ENCODE peak calls at places on chromosome 18, in seven cellular contexts. One of them, this sample, is unnamed.

GRCh38 chr18:2906522-2907458 is 60.0 kb downstream of the EMILIN2 start:
- DNase-seq in vagina: no peak
- DNase-seq in left ventricle myocardium inferior: no peak
- DNase-seq in left lung: peak; percentile 38
- DNase-seq in HCT116: no peak
- DNase-seq in astrocyte: no peak
- DNase-seq in cardiac muscle cell: peak; percentile 31
- DNase-seq in this sample: no peak

GRCh38 chr18:28151434-28151833 is 25.5 kb downstream of the CDH2 start:
- DNase-seq in vagina: no peak
- DNase-seq in left ventricle myocardium inferior: no peak
- DNase-seq in left lung: no peak
- DNase-seq in HCT116: no peak
- DNase-seq in astrocyte: no peak
- DNase-seq in cardiac muscle cell: no peak
- DNase-seq in this sample: no peak

GRCh38 chr18:9696112-9696511 is 12.0 kb upstream of the RAB31 start:
- DNase-seq in vagina: peak; percentile 77
- DNase-seq in left ventricle myocardium inferior: no peak
- DNase-seq in left lung: no peak
- DNase-seq in HCT116: no peak
- DNase-seq in astrocyte: no peak
- DNase-seq in cardiac muscle cell: no peak
- DNase-seq in this sample: no peak

GRCh38 chr18:75034937-75035336 is 174.0 kb downstream of the PTGR3 start:
- DNase-seq in vagina: no peak
- DNase-seq in left ventricle myocardium inferior: no peak
- DNase-seq in left lung: no peak
- DNase-seq in HCT116: no peak
- DNase-seq in astrocyte: no peak
- DNase-seq in cardiac muscle cell: no peak
- DNase-seq in this sample: no peak

GRCh38 chr18:34493566-34494358 is 216.3 kb upstream of the DTNA start:
- DNase-seq in vagina: no peak
- DNase-seq in left ventricle myocardium inferior: peak; percentile 31
- DNase-seq in left lung: no peak
- DNase-seq in HCT116: no peak
- DNase-seq in astrocyte: peak; percentile 13
- DNase-seq in cardiac muscle cell: peak; percentile 74
- DNase-seq in this sample: peak; percentile 37

GRCh38 chr18:40413160-40413559 is 1541.9 kb upstream of the PIK3C3 start:
- DNase-seq in vagina: no peak
- DNase-seq in left ventricle myocardium inferior: no peak
- DNase-seq in left lung: no peak
- DNase-seq in HCT116: no peak
- DNase-seq in astrocyte: peak; percentile 14
- DNase-seq in cardiac muscle cell: peak; percentile 67
- DNase-seq in this sample: peak; percentile 69

GRCh38 chr18:60676807-60677206 is 304.2 kb upstream of the MC4R start:
- DNase-seq in vagina: no peak
- DNase-seq in left ventricle myocardium inferior: no peak
- DNase-seq in left lung: no peak
- DNase-seq in HCT116: no peak
- DNase-seq in astrocyte: no peak
- DNase-seq in cardiac muscle cell: peak; percentile 8
- DNase-seq in this sample: no peak

GRCh38 chr18:42561521-42561920 is 554.0 kb downstream of the RIT2 start:
- DNase-seq in vagina: no peak
- DNase-seq in left ventricle myocardium inferior: no peak
- DNase-seq in left lung: no peak
- DNase-seq in HCT116: no peak
- DNase-seq in astrocyte: no peak
- DNase-seq in cardiac muscle cell: no peak
- DNase-seq in this sample: no peak

GRCh38 chr18:57887984-57888383 is 84.9 kb upstream of the ATP8B1 start:
- DNase-seq in vagina: no peak
- DNase-seq in left ventricle myocardium inferior: no peak
- DNase-seq in left lung: no peak
- DNase-seq in HCT116: no peak
- DNase-seq in astrocyte: no peak
- DNase-seq in cardiac muscle cell: no peak
- DNase-seq in this sample: no peak

GRCh38 chr18:7272268-7273049 is 41.6 kb downstream of the LRRC30 start:
- DNase-seq in vagina: no peak
- DNase-seq in left ventricle myocardium inferior: peak; percentile 59
- DNase-seq in left lung: peak; percentile 67
- DNase-seq in HCT116: no peak
- DNase-seq in astrocyte: peak; percentile 56
- DNase-seq in cardiac muscle cell: peak; percentile 86
- DNase-seq in this sample: peak; percentile 77

GRCh38 chr18:68498185-68498584 is 216.7 kb downstream of the TMX3 start:
- DNase-seq in vagina: no peak
- DNase-seq in left ventricle myocardium inferior: no peak
- DNase-seq in left lung: no peak
- DNase-seq in HCT116: no peak
- DNase-seq in astrocyte: no peak
- DNase-seq in cardiac muscle cell: peak; percentile 66
- DNase-seq in this sample: no peak

GRCh38 chr18:55787674-55788073 is 199.7 kb upstream of the TCF4 start:
- DNase-seq in vagina: no peak
- DNase-seq in left ventricle myocardium inferior: no peak
- DNase-seq in left lung: no peak
- DNase-seq in HCT116: no peak
- DNase-seq in astrocyte: no peak
- DNase-seq in cardiac muscle cell: no peak
- DNase-seq in this sample: no peak

DNA sequence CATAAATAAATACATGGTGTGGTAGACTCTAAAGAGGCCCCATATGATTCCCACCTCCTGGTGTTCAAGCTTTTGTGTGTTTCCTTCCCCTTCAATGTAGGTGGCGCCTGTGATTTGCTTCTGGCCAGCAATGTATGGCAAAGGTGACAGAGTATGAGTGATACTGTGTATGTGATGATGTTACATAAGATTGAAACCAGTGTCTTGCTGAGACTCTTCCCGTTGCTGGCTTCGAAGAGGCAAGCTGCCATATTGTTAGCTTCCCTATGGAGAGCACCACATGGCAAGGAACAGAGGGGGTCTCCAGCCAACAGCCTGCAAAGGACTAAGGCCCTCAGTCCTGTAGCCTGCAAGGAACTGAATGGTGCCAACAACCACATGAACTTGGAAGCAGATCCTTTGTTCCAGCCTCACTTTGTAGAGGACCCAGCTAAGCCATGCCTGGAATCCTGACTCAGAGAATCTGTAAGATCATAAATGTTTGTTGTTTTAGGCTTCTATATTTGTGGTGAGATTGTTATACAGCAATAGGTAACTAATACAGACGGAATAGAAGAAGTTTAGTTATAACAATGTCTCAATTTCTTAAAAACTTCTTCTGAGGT is 1.7 kb upstream of the SMAD4 start:
- DNase-seq in vagina: no peak
- DNase-seq in left ventricle myocardium inferior: no peak
- DNase-seq in left lung: no peak
- DNase-seq in HCT116: peak; percentile 16
- DNase-seq in astrocyte: peak; percentile 32
- DNase-seq in cardiac muscle cell: no peak
- DNase-seq in this sample: no peak
- TF ChIP-seq CTCF in vagina: no peak
- TF ChIP-seq CTCF in left ventricle myocardium inferior: no peak
- TF ChIP-seq CTCF in left lung: no peak
- TF ChIP-seq CTCF in HCT116: no peak
- TF ChIP-seq CTCF in astrocyte: no peak
- TF ChIP-seq CTCF in cardiac muscle cell: no peak
- TF ChIP-seq CTCF in this sample: no peak

GRCh38 chr18:4004176-4004829 is 450.8 kb downstream of the DLGAP1 start:
- DNase-seq in vagina: no peak
- DNase-seq in left ventricle myocardium inferior: no peak
- DNase-seq in left lung: no peak
- DNase-seq in HCT116: peak; percentile 16
- DNase-seq in astrocyte: peak; percentile 47
- DNase-seq in cardiac muscle cell: no peak
- DNase-seq in this sample: no peak
- H3K27ac ChIP-seq in vagina: no peak overlapping the region
- H3K27ac ChIP-seq in left ventricle myocardium inferior: no peak overlapping the region
- H3K27ac ChIP-seq in left lung: no peak overlapping the region
- H3K27ac ChIP-seq in HCT116: no peak overlapping the region
- H3K27ac ChIP-seq in astrocyte: no peak overlapping the region
- H3K27ac ChIP-seq in cardiac muscle cell: no peak overlapping the region
- H3K27ac ChIP-seq in this sample: peak overlapping the region; percentile 70

GRCh38 chr18:31721596-31721995 is 37.2 kb upstream of the B4GALT6 start:
- DNase-seq in vagina: no peak
- DNase-seq in left ventricle myocardium inferior: no peak
- DNase-seq in left lung: no peak
- DNase-seq in HCT116: no peak
- DNase-seq in astrocyte: no peak
- DNase-seq in cardiac muscle cell: no peak
- DNase-seq in this sample: no peak

GRCh38 chr18:31723998-31724711 is 36.5 kb downstream of the SLC25A52 start:
- DNase-seq in vagina: no peak
- DNase-seq in left ventricle myocardium inferior: peak; percentile 32
- DNase-seq in left lung: no peak
- DNase-seq in HCT116: no peak
- DNase-seq in astrocyte: peak; percentile 3
- DNase-seq in cardiac muscle cell: no peak
- DNase-seq in this sample: no peak

GRCh38 chr18:31723639-31723997 is 37.1 kb downstream of the SLC25A52 start:
- DNase-seq in vagina: no peak
- DNase-seq in left ventricle myocardium inferior: no peak
- DNase-seq in left lung: no peak
- DNase-seq in HCT116: no peak
- DNase-seq in astrocyte: no peak
- DNase-seq in cardiac muscle cell: no peak
- DNase-seq in this sample: no peak

GRCh38 chr18:31720867-31721266 is 36.5 kb upstream of the B4GALT6 start:
- DNase-seq in vagina: no peak
- DNase-seq in left ventricle myocardium inferior: no peak
- DNase-seq in left lung: no peak
- DNase-seq in HCT116: no peak
- DNase-seq in astrocyte: peak; percentile 25
- DNase-seq in cardiac muscle cell: no peak
- DNase-seq in this sample: no peak

DNA sequence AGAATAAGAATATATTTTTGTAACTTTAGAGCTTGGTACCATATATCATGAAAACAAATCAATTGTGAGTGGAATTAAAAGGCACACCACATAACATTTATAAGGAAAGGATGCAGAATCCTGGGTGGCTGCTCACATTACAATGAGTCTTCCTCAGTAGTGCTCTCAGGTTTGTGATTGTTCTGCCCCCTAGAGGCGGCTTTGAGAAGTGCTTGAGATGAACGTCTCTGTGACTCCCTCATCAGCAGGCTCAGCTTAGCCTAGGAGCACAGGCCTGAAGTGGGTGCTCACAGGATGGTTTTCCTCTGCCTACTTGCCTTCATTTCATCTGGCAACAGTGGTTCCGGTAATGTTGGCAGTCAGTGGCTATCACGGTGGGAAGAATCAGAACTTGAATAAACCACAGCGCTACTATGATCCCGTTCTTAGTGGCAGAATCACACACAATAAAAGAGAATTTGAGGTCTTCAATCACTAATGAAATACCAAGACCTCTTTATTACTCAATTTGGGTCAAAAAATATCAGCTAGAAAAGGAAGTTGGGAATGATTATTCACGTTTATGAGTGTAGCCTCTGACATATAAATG is 38.1 kb upstream of the B4GALT6 start:
- DNase-seq in vagina: no peak
- DNase-seq in left ventricle myocardium inferior: peak; percentile 65
- DNase-seq in left lung: peak; percentile 64
- DNase-seq in HCT116: peak; percentile 66
- DNase-seq in astrocyte: peak; percentile 36
- DNase-seq in cardiac muscle cell: peak; percentile 80
- DNase-seq in this sample: peak; percentile 79
- TF ChIP-seq CTCF in vagina: peak; percentile 45
- TF ChIP-seq CTCF in left ventricle myocardium inferior: peak; percentile 91
- TF ChIP-seq CTCF in left lung: peak; percentile 92
- TF ChIP-seq CTCF in HCT116: peak; percentile 89
- TF ChIP-seq CTCF in astrocyte: peak; percentile 95
- TF ChIP-seq CTCF in cardiac muscle cell: peak; percentile 90
- TF ChIP-seq CTCF in this sample: peak; percentile 89

GRCh38 chr18:63195410-63196159 is 124.0 kb downstream of the BCL2 start:
- DNase-seq in vagina: no peak
- DNase-seq in left ventricle myocardium inferior: no peak
- DNase-seq in left lung: no peak
- DNase-seq in HCT116: no peak
- DNase-seq in astrocyte: no peak
- DNase-seq in cardiac muscle cell: no peak
- DNase-seq in this sample: no peak

GRCh38 chr18:63199743-63200241 is 119.8 kb downstream of the BCL2 start:
- DNase-seq in vagina: no peak
- DNase-seq in left ventricle myocardium inferior: no peak
- DNase-seq in left lung: no peak
- DNase-seq in HCT116: no peak
- DNase-seq in astrocyte: no peak
- DNase-seq in cardiac muscle cell: no peak
- DNase-seq in this sample: no peak

GRCh38 chr18:63197246-63197791 is 122.2 kb downstream of the BCL2 start:
- DNase-seq in vagina: no peak
- DNase-seq in left ventricle myocardium inferior: no peak
- DNase-seq in left lung: no peak
- DNase-seq in HCT116: no peak
- DNase-seq in astrocyte: no peak
- DNase-seq in cardiac muscle cell: no peak
- DNase-seq in this sample: no peak

GRCh38 chr18:63198098-63198760 is 121.3 kb downstream of the BCL2 start:
- DNase-seq in vagina: no peak
- DNase-seq in left ventricle myocardium inferior: no peak
- DNase-seq in left lung: no peak
- DNase-seq in HCT116: no peak
- DNase-seq in astrocyte: no peak
- DNase-seq in cardiac muscle cell: no peak
- DNase-seq in this sample: no peak

DNA sequence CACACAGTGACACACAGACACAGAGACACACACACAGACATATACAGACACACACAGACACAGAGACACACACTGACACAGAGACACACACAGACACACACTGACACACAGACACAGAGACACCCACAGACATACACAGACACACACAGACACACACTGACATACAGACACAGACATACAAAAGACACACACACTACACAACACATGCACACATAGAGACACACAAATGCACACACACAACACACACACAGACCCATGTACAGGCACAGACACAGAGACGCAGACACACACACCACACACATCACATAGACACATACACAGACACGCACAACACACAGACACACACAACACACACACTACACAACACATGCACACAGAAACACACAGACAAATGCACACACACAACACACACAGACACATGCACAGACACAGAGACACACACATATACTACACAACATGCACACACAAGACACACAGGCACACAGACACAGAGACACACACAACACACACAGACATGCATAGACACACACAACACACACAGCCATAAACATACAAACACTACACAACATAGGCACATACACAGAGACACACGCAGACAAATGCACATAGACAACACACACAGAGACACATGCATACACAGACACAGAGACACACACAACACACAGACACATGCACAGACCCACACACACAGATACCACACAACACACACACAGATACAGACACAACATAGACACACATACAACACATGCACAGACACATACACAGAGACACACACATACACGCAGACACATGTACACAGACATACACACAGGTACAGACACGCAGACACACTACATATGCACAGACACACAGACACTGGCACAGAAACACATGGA is 120.5 kb downstream of the BCL2 start:
- DNase-seq in vagina: no peak
- DNase-seq in left ventricle myocardium inferior: no peak
- DNase-seq in left lung: no peak
- DNase-seq in HCT116: no peak
- DNase-seq in astrocyte: no peak
- DNase-seq in cardiac muscle cell: no peak
- DNase-seq in this sample: no peak
- H3K27ac ChIP-seq in vagina: no peak overlapping the region
- H3K27ac ChIP-seq in left ventricle myocardium inferior: no peak overlapping the region
- H3K27ac ChIP-seq in left lung: no peak overlapping the region
- H3K27ac ChIP-seq in HCT116: no peak overlapping the region
- H3K27ac ChIP-seq in astrocyte: no peak overlapping the region
- H3K27ac ChIP-seq in cardiac muscle cell: no peak overlapping the region
- H3K27ac ChIP-seq in this sample: no peak overlapping the region

This sample was measured in dorsolateral prefrontal cortex.